ENCODE peak calls at places on chromosome 20, in four cellular contexts. H, A, E and M are unnamed samples. For H3K9me3 and H3K4me1, the result is how much of the 10 kb centered on the place peaks cover.

GRCh38 chr20:17650301-17650761 is 31.7 kb downstream of the RRBP1 start:
- DNase-seq in H (no peak), E (no peak), A (no peak), M (no peak)

GRCh38 chr20:36881888-36882287 is 6.0 kb downstream of the TLDC2 start:
- DNase-seq in A (no peak), E (no peak), H (no peak), M (no peak)

GRCh38 chr20:47438464-47439381 is 63.0 kb upstream of the NCOA3 start:
- DNase-seq in A (peak), H (no peak), E (peak), M (no peak)

GRCh38 chr20:9068896-9069663 is at the start of gene PLCB4:
- DNase-seq in E (no peak), H (peak), A (no peak), M (no peak)

GRCh38 chr20:37348643-37349516 is 2.9 kb downstream of the SRC start:
- DNase-seq in E (peak), A (no peak), H (no peak), M (no peak)

GRCh38 chr20:39474829-39475228 is 512.7 kb downstream of the DHX35 start:
- DNase-seq in E (no peak), A (no peak), H (no peak), M (no peak)

GRCh38 chr20:52313335-52313963 is 121.9 kb upstream of the ZFP64 start:
- DNase-seq in E (no peak), A (peak), H (peak), M (no peak)

GRCh38 chr20:39067526-39068216 is 105.5 kb downstream of the DHX35 start:
- DNase-seq in E (no peak), A (no peak), H (no peak), M (no peak)

GRCh38 chr20:9110365-9110764 is 41.5 kb downstream of the PLCB4 start:
- DNase-seq in H (no peak), E (no peak), A (no peak), M (no peak)

GRCh38 chr20:3161316-3162079 is 1.8 kb upstream of the FASTKD5 start:
- DNase-seq in H (no peak), E (no peak), A (no peak), M (no peak)

GRCh38 chr20:3471397-3472021 is 691 bp downstream of the ATRN start:
- DNase-seq in A (no peak), H (no peak), E (no peak), M (no peak)

GRCh38 chr20:39123161-39123560 is 161.0 kb downstream of the DHX35 start:
- DNase-seq in H (no peak), A (no peak), E (no peak), M (no peak)

GRCh38 chr20:18621004-18621403 is 33.1 kb downstream of the DTD1 start:
- DNase-seq in H (no peak), A (no peak), E (no peak), M (no peak)

GRCh38 chr20:61050491-61050890 is 201.6 kb upstream of the CDH4 start:
- DNase-seq in E (no peak), H (no peak), A (no peak), M (no peak)

GRCh38 chr20:56174416-56174815 is 74.1 kb upstream of the MC3R start:
- DNase-seq in H (no peak), A (no peak), E (no peak), M (no peak)

GRCh38 chr20:56179051-56179450 is 69.5 kb upstream of the MC3R start:
- DNase-seq in A (peak), H (no peak), E (no peak), M (no peak)

GRCh38 chr20:56175884-56176283 is 72.6 kb upstream of the MC3R start:
- DNase-seq in A (no peak), H (no peak), E (no peak), M (no peak)

GRCh38 chr20:56181593-56181992 is 66.9 kb upstream of the MC3R start:
- DNase-seq in H (no peak), E (no peak), A (no peak), M (no peak)

GRCh38 chr20:56178219-56178618 is 70.3 kb upstream of the MC3R start:
- DNase-seq in H (no peak), A (no peak), E (no peak), M (no peak)
- H3K9me3 ChIP-seq in H (under half), A (under half), E (under half), M (under half)

GRCh38 chr20:5145365-5146301 is 18.8 kb downstream of the CDS2 start:
- DNase-seq in E (no peak), A (no peak), H (no peak), M (no peak)
- H3K4me1 ChIP-seq in E (under half), A (under half), H (under half), M (under half)

GRCh38 chr20:62155428-62156253 is 12.1 kb downstream of the SS18L1 start:
- DNase-seq in H (no peak), E (no peak), A (peak), M (no peak)
- H3K27ac ChIP-seq in H (no peak), E (no peak), A (no peak), M (no peak)

GRCh38 chr20:15768370-15768741 is 804.9 kb downstream of the KIF16B start:
- DNase-seq in H (no peak), E (no peak), A (no peak), M (no peak)

GRCh38 chr20:15767636-15768369 is 805.4 kb downstream of the KIF16B start:
- DNase-seq in H (no peak), E (no peak), A (no peak), M (no peak)

GRCh38 chr20:15760217-15760567 is 813.1 kb downstream of the KIF16B start:
- DNase-seq in E (no peak), H (no peak), A (no peak), M (no peak)

GRCh38 chr20:15759546-15760216 is 813.6 kb downstream of the KIF16B start:
- DNase-seq in E (no peak), H (no peak), A (no peak), M (no peak)

DNA sequence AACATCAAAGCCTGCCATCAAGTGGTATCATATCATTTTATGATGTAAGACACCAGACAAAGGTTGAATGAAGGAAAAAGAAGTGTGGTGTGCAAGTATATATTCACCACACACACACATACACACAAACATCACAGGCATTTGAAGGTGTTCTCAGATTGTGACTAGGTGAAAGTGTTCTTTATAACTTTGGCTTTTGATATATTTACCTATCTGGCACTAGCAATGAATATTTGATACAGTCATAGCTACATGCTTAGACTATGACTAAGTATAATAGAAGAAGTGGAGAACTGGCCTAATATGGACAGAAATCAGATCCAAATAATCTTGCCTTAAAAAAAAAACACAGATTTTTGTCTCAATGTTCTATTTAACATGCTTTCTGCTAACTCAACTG is 809.9 kb downstream of the KIF16B start:
- DNase-seq in A (no peak), H (no peak), E (no peak), M (no peak)
- H3K9me3 ChIP-seq in A (under half), H (under half), E (under half), M (under half)

DNA sequence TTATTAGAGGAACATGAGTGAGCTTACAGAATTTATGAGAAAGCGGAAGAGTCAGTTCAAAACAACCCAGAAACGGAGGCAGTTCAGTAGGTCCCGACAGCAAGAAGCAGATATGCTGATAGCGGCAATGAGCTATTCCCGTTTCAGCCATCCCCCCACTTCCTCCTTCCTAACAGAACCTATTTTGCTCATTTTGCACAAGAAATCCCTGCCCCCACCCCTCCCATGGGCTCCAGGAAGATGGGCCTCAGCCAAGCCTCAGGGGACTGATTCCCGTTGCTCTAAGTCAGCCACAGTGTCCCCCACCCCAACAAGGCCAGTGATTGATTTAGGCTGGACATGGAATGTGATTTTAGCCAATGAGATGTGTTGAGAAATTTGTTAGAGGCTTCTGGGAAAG is 157.5 kb downstream of the CEBPB start:
- DNase-seq in E (no peak), A (no peak), H (no peak), M (no peak)
- H3K4me1 ChIP-seq in E (under half), A (under half), H (under half), M (under half)

DNA sequence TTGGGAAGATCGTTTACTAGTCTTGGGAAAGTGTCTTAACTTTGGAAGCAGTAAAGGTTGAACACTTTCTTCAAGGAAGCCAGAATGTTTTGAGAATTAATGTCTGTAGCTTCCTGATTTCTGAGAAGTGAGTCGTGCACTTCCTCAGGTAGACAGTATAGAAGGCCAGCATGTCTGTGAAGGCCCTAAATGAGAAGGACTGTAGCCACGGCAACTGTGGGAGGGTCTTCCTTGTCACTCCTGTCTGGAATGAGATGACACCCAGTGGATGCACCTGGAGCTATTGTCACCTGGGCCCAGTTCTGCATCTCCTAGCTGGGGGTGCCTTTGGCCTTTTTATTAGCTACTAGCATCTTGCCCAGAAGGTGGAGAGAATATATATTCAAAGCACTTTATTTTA is 8.8 kb downstream of the STX16 start:
- DNase-seq in H (no peak), E (no peak), A (no peak), M (no peak)
- H3K27ac ChIP-seq in H (no peak), E (no peak), A (no peak), M (peak)

GRCh38 chr20:53738039-53738944 is 144.7 kb upstream of the ZNF217 start:
- DNase-seq in E (peak), H (no peak), A (peak), M (no peak)

GRCh38 chr20:53736757-53737403 is 143.2 kb upstream of the ZNF217 start:
- DNase-seq in H (no peak), E (no peak), A (no peak), M (no peak)

GRCh38 chr20:53736122-53736756 is 142.6 kb upstream of the ZNF217 start:
- DNase-seq in H (no peak), E (no peak), A (no peak), M (no peak)

GRCh38 chr20:53738945-53739798 is 145.5 kb upstream of the ZNF217 start:
- DNase-seq in H (no peak), A (no peak), E (no peak), M (no peak)

GRCh38 chr20:53737404-53738038 is 143.9 kb upstream of the ZNF217 start:
- DNase-seq in E (no peak), H (no peak), A (no peak), M (no peak)
- H3K9me3 ChIP-seq in E (under half), H (under half), A (under half), M (under half)

GRCh38 chr20:63344616-63345327 is 16.4 kb downstream of the CHRNA4 start:
- DNase-seq in H (no peak), A (no peak), E (no peak), M (no peak)

GRCh38 chr20:63347950-63348827 is 13.0 kb downstream of the CHRNA4 start:
- DNase-seq in A (no peak), E (no peak), H (no peak), M (no peak)

GRCh38 chr20:63345328-63346100 is 15.6 kb downstream of the CHRNA4 start:
- DNase-seq in A (no peak), H (no peak), E (no peak), M (no peak)

GRCh38 chr20:63347081-63347741 is 13.9 kb downstream of the CHRNA4 start:
- DNase-seq in H (no peak), E (no peak), A (no peak), M (no peak)

DNA sequence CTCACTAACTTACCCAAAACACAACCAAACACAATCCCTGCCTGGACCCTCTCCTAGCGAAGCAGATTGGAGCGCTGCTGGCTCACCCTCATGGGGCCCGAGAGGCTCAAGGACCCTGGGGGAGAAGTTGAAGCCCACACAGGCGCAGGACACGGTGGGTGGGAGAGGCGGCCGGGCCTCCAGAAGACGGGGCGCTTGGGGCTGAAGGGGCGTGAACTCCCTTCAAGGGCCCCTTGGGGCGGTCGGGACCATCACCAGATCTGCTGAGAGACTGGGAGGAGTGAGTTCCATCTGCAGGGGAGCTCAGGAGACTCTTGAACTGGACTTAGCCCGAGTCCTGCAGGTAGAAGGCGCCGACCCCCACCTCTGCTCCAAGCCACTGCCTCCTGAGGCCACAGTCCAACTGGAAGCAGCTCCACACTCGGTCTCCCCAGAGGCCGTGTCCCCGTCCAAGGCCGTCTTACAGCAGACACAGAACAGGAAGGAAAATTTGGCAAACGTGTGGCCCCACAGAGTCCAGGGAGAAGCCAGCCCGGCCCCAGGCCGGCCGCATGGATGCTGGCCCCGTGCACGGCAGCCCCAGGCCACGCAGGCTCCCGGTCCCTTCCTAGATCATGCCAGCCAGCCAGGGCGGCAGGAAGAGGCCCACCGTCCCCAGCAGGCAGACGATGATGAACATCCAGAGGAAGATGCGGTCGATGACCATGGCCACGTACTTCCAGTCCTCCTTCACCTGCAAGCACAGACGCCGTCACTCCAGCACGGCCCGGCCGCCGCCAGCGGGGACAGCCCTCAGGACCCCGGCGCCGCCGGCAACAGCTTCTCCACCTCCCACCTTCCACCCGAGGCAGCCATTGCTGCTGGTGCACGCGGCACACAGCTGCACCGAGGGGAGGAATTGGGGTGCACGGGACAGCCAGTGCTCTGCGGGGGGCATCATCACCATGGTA is 14.7 kb downstream of the CHRNA4 start:
- DNase-seq in A (no peak), E (no peak), H (no peak), M (no peak)
- H3K4me1 ChIP-seq in A (under half), E (under half), H (under half), M (under half)

GRCh38 chr20:56722042-56722441 is 92.9 kb downstream of the TFAP2C start:
- DNase-seq in H (no peak), A (peak), E (peak), M (no peak)
- H3K27ac ChIP-seq in H (no peak), A (peak), E (no peak), M (no peak)

DNA sequence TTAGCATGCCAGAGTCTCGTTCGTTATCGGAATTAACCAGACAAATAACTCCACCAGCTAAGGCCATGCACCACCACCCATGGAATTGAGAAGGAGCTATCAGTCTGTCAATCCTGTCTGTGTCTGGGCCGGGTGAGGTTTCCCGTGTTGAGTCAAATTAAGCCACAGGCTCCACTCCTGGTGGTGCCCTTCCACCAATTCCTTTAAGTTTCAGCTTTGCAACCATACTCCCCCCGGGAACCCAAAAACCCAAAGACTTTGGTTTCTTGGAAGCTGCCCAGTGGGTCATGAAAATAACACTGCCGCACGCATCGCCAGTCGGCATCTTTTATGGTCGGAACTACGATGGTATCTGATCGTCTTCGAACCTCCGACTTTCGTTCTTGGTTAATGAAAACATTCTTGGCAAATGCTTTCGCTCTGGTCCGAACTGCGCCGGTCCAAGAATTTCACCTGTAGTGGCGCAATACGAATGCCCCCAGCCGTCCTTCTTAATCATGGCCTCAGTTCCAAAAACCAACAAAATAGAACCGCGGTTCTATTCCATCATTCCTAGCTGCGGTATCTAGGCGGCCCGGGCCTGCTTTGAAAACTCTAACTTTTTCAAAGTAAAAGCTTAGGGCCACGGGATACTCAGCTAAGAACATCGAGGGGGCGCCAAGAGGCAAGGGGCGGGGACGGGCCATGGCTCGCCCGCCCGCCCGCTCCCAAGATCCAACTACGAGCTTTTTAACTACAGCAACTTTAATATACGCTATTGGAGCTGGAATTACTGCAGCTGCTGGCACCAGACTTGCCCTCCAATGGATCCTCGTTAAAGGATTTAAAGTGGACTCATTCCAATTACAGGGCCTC is 1958.5 kb upstream of the DEFB115 start:
- DNase-seq in E (no peak), H (no peak), A (no peak), M (no peak)
- H3K9me3 ChIP-seq in E (under half), H (under half), A (half or more), M (under half)